ENCODE peak calls at places on chromosomes 3 and 15, in nine cellular contexts. F, M, A, V, S, C, R, J and H are unnamed samples.

GRCh38 chr3:165522371-165522770 is 314.9 kb downstream of the BCHE start:
- DNase-seq in M (no peak), S (no peak), A (no peak), J (no peak), R (no peak), V (peak), C (no peak), F (no peak), H (no peak)

GRCh38 chr15:66894363-66894762 is 171.0 kb upstream of the SMAD3 start:
- DNase-seq in C (no peak), J (no peak), F (peak), R (no peak), S (no peak), M (no peak), A (no peak), V (no peak), H (no peak)

GRCh38 chr3:167350245-167350862 is 29.7 kb downstream of the ZBBX start:
- DNase-seq in M (no peak), V (peak), J (peak), F (no peak), R (no peak), A (peak), C (no peak), S (peak), H (no peak)

GRCh38 chr3:66144792-66145733 is 75.7 kb upstream of the SLC25A26 start:
- DNase-seq in S (no peak), F (no peak), A (no peak), J (peak), C (no peak), V (no peak), M (no peak), R (no peak), H (no peak)

GRCh38 chr15:88894348-88894818 is 961 bp downstream of the HAPLN3 start:
- DNase-seq in V (peak), J (peak), A (peak), R (peak), S (peak), C (peak), F (peak), M (no peak), H (peak)

GRCh38 chr15:84598993-84599392 is 1.8 kb upstream of the ZSCAN2 start:
- DNase-seq in C (no peak), S (peak), M (peak), F (peak), R (no peak), A (peak), V (peak), J (peak), H (no peak)

GRCh38 chr15:35271371-35272043 is 186.4 kb upstream of the NANOGP8 start:
- DNase-seq in J (peak), C (no peak), A (no peak), V (no peak), F (no peak), M (no peak), R (no peak), S (peak), H (no peak)

GRCh38 chr3:123807820-123808219 is 76.3 kb downstream of the MYLK start:
- DNase-seq in F (no peak), S (no peak), J (no peak), M (no peak), A (peak), V (no peak), R (no peak), C (no peak), H (no peak)

GRCh38 chr3:194808709-194809108 is 123.0 kb downstream of the FAM43A start:
- DNase-seq in M (no peak), J (no peak), A (no peak), F (no peak), V (no peak), S (peak), R (no peak), C (no peak), H (no peak)

GRCh38 chr3:97579365-97579764 is 185.2 kb upstream of the ARL6 start:
- DNase-seq in R (no peak), J (no peak), S (no peak), V (no peak), C (no peak), A (no peak), F (no peak), M (no peak), H (no peak)

GRCh38 chr3:180062771-180063170 is 26.0 kb upstream of the PEX5L start:
- DNase-seq in F (no peak), J (no peak), C (no peak), A (no peak), R (no peak), V (no peak), M (no peak), S (no peak), H (no peak)

GRCh38 chr3:186152361-186152798 is 43.5 kb upstream of the ETV5 start:
- DNase-seq in F (no peak), C (no peak), R (no peak), M (no peak), A (no peak), S (no peak), J (no peak), V (no peak), H (no peak)

GRCh38 chr3:33211444-33211843 is 7.2 kb downstream of the SUSD5 start:
- DNase-seq in F (no peak), V (no peak), M (no peak), J (peak), A (no peak), S (peak), C (no peak), R (no peak), H (no peak)

GRCh38 chr3:9942164-9942563 is 8.5 kb downstream of the CRELD1 start:
- DNase-seq in R (no peak), M (no peak), F (no peak), S (no peak), C (no peak), J (no peak), V (no peak), A (no peak), H (no peak)

GRCh38 chr15:41659190-41659589 is 1.0 kb upstream of the MGA start:
- DNase-seq in C (no peak), R (no peak), A (no peak), M (no peak), F (no peak), V (no peak), J (no peak), S (no peak), H (no peak)